ENCODE peak calls at places on chromosomes 3 and 15, in seven cellular contexts. A is RWPE2, O is MM.1S, H is thyroid gland, M is transverse colon, V is neural progenitor cell, Z is GM06990. F is an unnamed sample. For H3K27me3 and H3K36me3, the result is how much of the 10 kb centered on the place peaks cover.

GRCh38 chr15:75869446-75869845 is 26.2 kb downstream of the UBE2Q2 start:
- DNase-seq in O (no peak), V (peak), Z (no peak), A (no peak), H (no peak), M (no peak), F (no peak)

GRCh38 chr3:133472889-133473288 is 73.0 kb downstream of the BFSP2 start:
- DNase-seq in H (no peak), V (peak), A (no peak), Z (no peak), O (no peak), M (no peak), F (no peak)

GRCh38 chr15:51190424-51191068 is 95.8 kb upstream of the TNFAIP8L3 start:
- DNase-seq in O (no peak), H (peak), A (no peak), M (no peak), Z (no peak), V (no peak), F (no peak)

GRCh38 chr3:178223876-178224275 is 312.4 kb upstream of the KCNMB2 start:
- DNase-seq in O (no peak), H (no peak), A (no peak), V (no peak), M (no peak), Z (no peak), F (no peak)

GRCh38 chr3:52195823-52196331 is 2.1 kb upstream of the ALAS1 start:
- DNase-seq in H (no peak), O (no peak), Z (no peak), V (no peak), A (no peak), M (peak), F (no peak)

GRCh38 chr3:40019371-40019770 is 210.0 kb downstream of the MYRIP start:
- DNase-seq in M (peak), O (no peak), V (no peak), Z (no peak), H (no peak), A (no peak), F (no peak)

GRCh38 chr3:172135766-172136729 is 96.7 kb downstream of the FNDC3B start:
- DNase-seq in H (no peak), M (no peak), V (no peak), O (no peak), A (no peak), Z (no peak), F (no peak)

GRCh38 chr15:60221356-60221755 is 176.4 kb downstream of the ANXA2 start:
- DNase-seq in O (no peak), M (no peak), V (no peak), A (no peak), Z (no peak), H (no peak), F (no peak)

GRCh38 chr3:94071713-94072284 is 8.9 kb downstream of the NSUN3 start:
- DNase-seq in M (no peak), A (no peak), H (no peak), V (no peak), Z (no peak), O (peak), F (no peak)

GRCh38 chr3:46699846-46700523 is 1.2 kb upstream of the TMIE start:
- DNase-seq in V (no peak), H (no peak), O (no peak), M (peak), Z (no peak), A (no peak), F (no peak)

GRCh38 chr15:55868707-55869106 is 124.7 kb downstream of the NEDD4 start:
- DNase-seq in H (no peak), Z (no peak), V (no peak), M (no peak), A (no peak), O (no peak), F (no peak)

GRCh38 chr3:95705786-95706418 is 1108.5 kb upstream of the EPHA6 start:
- DNase-seq in O (peak), Z (no peak), M (no peak), A (no peak), V (no peak), H (no peak), F (no peak)

GRCh38 chr3:16485024-16485992 is 28.2 kb downstream of the RFTN1 start:
- DNase-seq in A (no peak), Z (no peak), H (peak), V (no peak), M (no peak), O (no peak), F (no peak)

GRCh38 chr3:193194417-193194816 is 46.6 kb upstream of the PLAAT1 start:
- DNase-seq in O (peak), Z (no peak), H (no peak), M (no peak), V (no peak), A (no peak), F (no peak)

GRCh38 chr3:33299395-33300081 is 22.3 kb downstream of the FBXL2 start:
- DNase-seq in Z (no peak), V (no peak), H (no peak), M (no peak), O (no peak), A (no peak), F (no peak)

GRCh38 chr15:73573572-73573971 is 59.6 kb downstream of the NPTN start:
- DNase-seq in M (peak), Z (no peak), O (no peak), A (peak), H (no peak), V (no peak), F (no peak)

GRCh38 chr3:96748139-96748538 is 66.3 kb upstream of the EPHA6 start:
- DNase-seq in H (no peak), V (no peak), A (no peak), Z (no peak), O (no peak), M (no peak), F (no peak)

GRCh38 chr3:146747928-146748327 is 142.8 kb upstream of the PLSCR5 start:
- DNase-seq in H (no peak), A (no peak), M (no peak), O (no peak), Z (no peak), V (no peak), F (no peak)

GRCh38 chr15:100215031-100215842 is 126.5 kb downstream of the ADAMTS17 start:
- DNase-seq in A (peak), H (no peak), M (no peak), O (no peak), V (no peak), Z (no peak), F (no peak)

GRCh38 chr15:42903388-42904324 is 16.9 kb downstream of the TTBK2 start:
- DNase-seq in M (no peak), A (no peak), V (no peak), H (no peak), Z (no peak), O (no peak), F (no peak)

GRCh38 chr3:58534592-58535494 is 2.1 kb downstream of the ACOX2 start:
- DNase-seq in A (no peak), Z (no peak), H (no peak), O (no peak), V (no peak), M (no peak), F (no peak)

GRCh38 chr3:62708642-62709041 is 166.6 kb downstream of the CADPS start:
- DNase-seq in M (no peak), Z (no peak), A (no peak), O (no peak), V (peak), H (peak), F (no peak)

GRCh38 chr15:64731012-64731806 is 44.2 kb downstream of the RBPMS2 start:
- DNase-seq in O (peak), H (peak), V (peak), A (peak), Z (no peak), M (peak), F (peak)

GRCh38 chr15:38945551-38946298 is 381.1 kb upstream of the RASGRP1 start:
- DNase-seq in V (peak), O (no peak), Z (no peak), A (no peak), H (no peak), M (no peak), F (no peak)

GRCh38 chr15:69997701-69998273 is 99.9 kb downstream of the TLE3 start:
- DNase-seq in Z (no peak), O (no peak), H (peak), M (peak), V (no peak), A (no peak), F (no peak)

GRCh38 chr3:165983284-165983683 is 146.1 kb upstream of the BCHE start:
- DNase-seq in H (no peak), M (no peak), Z (no peak), O (no peak), V (no peak), A (no peak), F (no peak)

GRCh38 chr3:143538577-143538981 is 309.7 kb downstream of the SLC9A9 start:
- DNase-seq in Z (no peak), A (no peak), V (no peak), M (no peak), H (no peak), O (no peak), F (no peak)

GRCh38 chr3:107347717-107348116 is 29.5 kb upstream of the CCDC54 start:
- DNase-seq in M (no peak), Z (no peak), V (no peak), O (no peak), A (no peak), H (no peak), F (no peak)

GRCh38 chr3:158709666-158710083 is 22.6 kb downstream of the RARRES1 start:
- DNase-seq in Z (no peak), O (no peak), A (no peak), V (no peak), M (no peak), H (no peak), F (no peak)

GRCh38 chr3:58366699-58367098 is 34.0 kb downstream of the PXK start:
- DNase-seq in A (no peak), Z (no peak), V (no peak), H (no peak), M (no peak), O (no peak), F (no peak)

GRCh38 chr3:56219894-56220805 is 248.1 kb downstream of the ERC2 start:
- DNase-seq in V (no peak), M (no peak), H (no peak), A (no peak), O (no peak), Z (no peak), F (no peak)

GRCh38 chr3:76482510-76482909 is 557.4 kb upstream of the ROBO2 start:
- DNase-seq in V (no peak), A (no peak), H (no peak), M (no peak), O (no peak), Z (no peak), F (no peak)

GRCh38 chr3:58051196-58051595 is 43.0 kb downstream of the FLNB start:
- DNase-seq in H (peak), V (no peak), O (no peak), Z (no peak), A (peak), M (no peak), F (no peak)

GRCh38 chr3:154976072-154976983 is 103.8 kb upstream of the MME start:
- DNase-seq in O (no peak), H (no peak), V (no peak), Z (no peak), M (no peak), A (no peak), F (no peak)

GRCh38 chr15:71181454-71181853 is 66.2 kb downstream of the THSD4 start:
- DNase-seq in H (no peak), Z (no peak), M (no peak), V (no peak), O (no peak), A (no peak), F (no peak)

GRCh38 chr15:87135109-87135508 is 1055.4 kb downstream of the AGBL1 start:
- DNase-seq in V (no peak), A (no peak), O (no peak), M (no peak), H (no peak), Z (no peak), F (no peak)

GRCh38 chr3:23421811-23422510 is 218.8 kb downstream of the UBE2E2 start:
- DNase-seq in M (no peak), Z (no peak), O (no peak), H (no peak), A (no peak), V (no peak), F (no peak)
- H3K4me3 ChIP-seq in M (no peak), Z (peak), O (peak), H (no peak), A (no peak), V (no peak), F (no peak)

GRCh38 chr15:83276661-83277060 is 7.8 kb downstream of the BNC1 start:
- DNase-seq in A (no peak), V (no peak), Z (no peak), H (no peak), M (no peak), O (no peak), F (no peak)

GRCh38 chr15:83270176-83270575 is 14.3 kb downstream of the BNC1 start:
- DNase-seq in M (no peak), A (no peak), H (no peak), O (no peak), Z (no peak), V (no peak), F (no peak)

GRCh38 chr15:83278191-83278590 is 6.3 kb downstream of the BNC1 start:
- DNase-seq in V (no peak), A (no peak), O (no peak), Z (no peak), H (no peak), M (no peak), F (no peak)

DNA sequence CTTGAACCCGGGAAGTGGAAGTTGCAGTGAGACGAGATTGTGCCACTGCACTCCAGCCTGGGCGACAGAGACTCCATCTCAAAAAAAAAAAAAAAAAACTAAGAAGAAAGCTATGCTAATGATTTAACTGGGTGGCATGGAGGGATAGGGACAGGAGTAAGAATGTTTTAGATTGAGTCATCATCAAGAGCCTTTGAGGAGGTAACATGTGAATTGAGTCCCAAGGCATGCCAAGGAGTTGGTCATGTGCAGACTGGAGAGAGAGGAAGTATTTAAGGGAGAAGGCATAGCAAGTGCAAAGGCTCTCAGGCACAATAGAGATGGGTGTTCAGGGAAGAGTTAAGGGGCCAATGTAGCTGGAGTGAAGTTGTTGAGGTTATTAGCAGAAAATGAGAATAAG is 9.1 kb downstream of the BNC1 start:
- DNase-seq in Z (no peak), V (no peak), A (no peak), H (no peak), O (no peak), M (no peak), F (no peak)
- H3K27me3 ChIP-seq in Z (under half), V (under half), A (under half), H (under half), O (under half), M (under half), F (under half)

GRCh38 chr3:197540961-197541377 is 14.8 kb downstream of the BDH1 start:
- DNase-seq in Z (no peak), H (no peak), V (no peak), O (no peak), A (no peak), M (no peak), F (peak)
- H3K36me3 ChIP-seq in Z (under half), H (under half), V (under half), O (under half), A (under half), M (under half), F (under half)

GRCh38 chr3:112302881-112303761 is 9.1 kb upstream of the SLC9C1 start:
- DNase-seq in Z (no peak), V (peak), M (no peak), H (peak), A (no peak), O (peak), F (peak)
- H3K4me3 ChIP-seq in Z (peak), V (peak), M (peak), H (peak), A (no peak), O (peak), F (peak)